ENCODE peak calls at places on chromosome 18, in six cellular contexts. One of them, this sample, is unnamed.

GRCh38 chr18:50857694-50858093 is 21.2 kb upstream of the ME2 start:
- DNase-seq in BE2C: no peak
- DNase-seq in left ventricle myocardium inferior: no peak
- DNase-seq in pancreas: no peak
- DNase-seq in AG09309: no peak
- DNase-seq in astrocyte of the spinal cord: no peak
- DNase-seq in this sample: no peak

GRCh38 chr18:78713726-78714125 is 265.9 kb upstream of the SALL3 start:
- DNase-seq in BE2C: no peak
- DNase-seq in left ventricle myocardium inferior: no peak
- DNase-seq in pancreas: no peak
- DNase-seq in AG09309: no peak
- DNase-seq in astrocyte of the spinal cord: no peak
- DNase-seq in this sample: no peak

GRCh38 chr18:3323900-3324299 is 62.0 kb downstream of the MYL12B start:
- DNase-seq in BE2C: no peak
- DNase-seq in left ventricle myocardium inferior: no peak
- DNase-seq in pancreas: no peak
- DNase-seq in AG09309: no peak
- DNase-seq in astrocyte of the spinal cord: peak
- DNase-seq in this sample: peak

GRCh38 chr18:59718108-59719057 is 21.2 kb upstream of the CCBE1 start:
- DNase-seq in BE2C: peak
- DNase-seq in left ventricle myocardium inferior: no peak
- DNase-seq in pancreas: no peak
- DNase-seq in AG09309: peak
- DNase-seq in astrocyte of the spinal cord: peak
- DNase-seq in this sample: peak

GRCh38 chr18:63071566-63072175 is 247.9 kb downstream of the BCL2 start:
- DNase-seq in BE2C: no peak
- DNase-seq in left ventricle myocardium inferior: no peak
- DNase-seq in pancreas: no peak
- DNase-seq in AG09309: no peak
- DNase-seq in astrocyte of the spinal cord: no peak
- DNase-seq in this sample: no peak

GRCh38 chr18:78895207-78896001 is 84.2 kb upstream of the SALL3 start:
- DNase-seq in BE2C: no peak
- DNase-seq in left ventricle myocardium inferior: no peak
- DNase-seq in pancreas: no peak
- DNase-seq in AG09309: no peak
- DNase-seq in astrocyte of the spinal cord: no peak
- DNase-seq in this sample: no peak

GRCh38 chr18:58005036-58005435 is 39.0 kb upstream of the NEDD4L start:
- DNase-seq in BE2C: no peak
- DNase-seq in left ventricle myocardium inferior: no peak
- DNase-seq in pancreas: no peak
- DNase-seq in AG09309: no peak
- DNase-seq in astrocyte of the spinal cord: peak
- DNase-seq in this sample: peak

GRCh38 chr18:22346968-22347611 is 70.6 kb downstream of the CTAGE1 start:
- DNase-seq in BE2C: no peak
- DNase-seq in left ventricle myocardium inferior: peak
- DNase-seq in pancreas: peak
- DNase-seq in AG09309: no peak
- DNase-seq in astrocyte of the spinal cord: no peak
- DNase-seq in this sample: no peak

GRCh38 chr18:23949863-23950262 is 64.7 kb upstream of the TTC39C start:
- DNase-seq in BE2C: no peak
- DNase-seq in left ventricle myocardium inferior: no peak
- DNase-seq in pancreas: no peak
- DNase-seq in AG09309: no peak
- DNase-seq in astrocyte of the spinal cord: no peak
- DNase-seq in this sample: no peak

GRCh38 chr18:12726774-12727550 is 24.1 kb downstream of the PSMG2 start:
- DNase-seq in BE2C: peak
- DNase-seq in left ventricle myocardium inferior: no peak
- DNase-seq in pancreas: no peak
- DNase-seq in AG09309: no peak
- DNase-seq in astrocyte of the spinal cord: peak
- DNase-seq in this sample: peak

GRCh38 chr18:63848159-63848558 is 39.3 kb upstream of the SERPINB2 start:
- DNase-seq in BE2C: peak
- DNase-seq in left ventricle myocardium inferior: no peak
- DNase-seq in pancreas: no peak
- DNase-seq in AG09309: peak
- DNase-seq in astrocyte of the spinal cord: peak
- DNase-seq in this sample: peak

DNA sequence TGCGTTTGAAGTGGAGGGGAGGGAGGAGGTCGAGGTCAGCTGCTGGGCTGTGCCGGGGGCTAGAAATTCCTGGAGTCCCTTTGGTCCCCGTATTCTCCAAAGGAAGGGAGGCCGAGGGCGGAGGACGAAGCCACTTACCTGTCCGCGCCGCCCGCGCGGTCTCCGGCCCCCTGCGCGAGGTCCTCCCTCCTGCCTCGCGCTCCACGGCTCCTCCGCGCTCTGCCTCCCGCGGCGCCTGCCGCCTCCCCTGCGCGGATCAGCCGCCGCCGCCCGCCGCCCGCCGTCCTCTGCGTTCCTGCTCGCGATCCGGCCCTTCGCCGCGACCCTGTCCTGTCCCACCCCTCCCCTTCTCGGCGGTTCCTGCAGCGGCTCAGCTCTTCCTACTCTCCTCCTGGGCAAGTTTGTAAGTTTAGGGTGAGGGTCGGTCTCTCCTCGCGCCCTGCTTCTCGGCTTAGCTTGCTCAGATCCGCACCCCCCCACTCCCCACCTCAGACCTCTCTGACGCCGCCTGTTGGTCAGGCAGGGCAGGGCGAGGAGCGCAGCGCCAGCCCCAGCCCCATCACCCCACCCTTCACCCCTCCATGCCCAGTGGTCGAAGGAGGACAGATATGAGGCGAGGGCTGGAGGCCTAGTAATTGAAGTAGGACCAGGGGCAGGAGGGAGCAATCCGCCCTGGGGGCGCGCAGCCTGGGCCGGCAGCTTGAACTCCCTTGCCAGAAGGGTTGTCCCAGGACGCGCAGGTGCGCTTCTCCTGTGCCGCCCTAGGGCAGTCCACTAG is 9.7 kb upstream of the SKOR2 start:
- DNase-seq in BE2C: no peak
- DNase-seq in left ventricle myocardium inferior: no peak
- DNase-seq in pancreas: peak
- DNase-seq in AG09309: no peak
- DNase-seq in astrocyte of the spinal cord: no peak
- DNase-seq in this sample: no peak
- H3K4me3 ChIP-seq in BE2C: no peak
- H3K4me3 ChIP-seq in left ventricle myocardium inferior: no peak
- H3K4me3 ChIP-seq in pancreas: no peak
- H3K4me3 ChIP-seq in AG09309: no peak
- H3K4me3 ChIP-seq in astrocyte of the spinal cord: no peak
- H3K4me3 ChIP-seq in this sample: no peak

GRCh38 chr18:31683968-31684278 is 458 bp downstream of the B4GALT6 start:
- DNase-seq in BE2C: no peak
- DNase-seq in left ventricle myocardium inferior: no peak
- DNase-seq in pancreas: no peak
- DNase-seq in AG09309: no peak
- DNase-seq in astrocyte of the spinal cord: peak
- DNase-seq in this sample: no peak

GRCh38 chr18:31686572-31686971 is 2.2 kb upstream of the B4GALT6 start:
- DNase-seq in BE2C: no peak
- DNase-seq in left ventricle myocardium inferior: no peak
- DNase-seq in pancreas: no peak
- DNase-seq in AG09309: no peak
- DNase-seq in astrocyte of the spinal cord: no peak
- DNase-seq in this sample: no peak

GRCh38 chr18:31687016-31687415 is 2.6 kb upstream of the B4GALT6 start:
- DNase-seq in BE2C: no peak
- DNase-seq in left ventricle myocardium inferior: no peak
- DNase-seq in pancreas: no peak
- DNase-seq in AG09309: no peak
- DNase-seq in astrocyte of the spinal cord: no peak
- DNase-seq in this sample: no peak

GRCh38 chr18:31684279-31685096 is at the start of gene B4GALT6:
- DNase-seq in BE2C: peak
- DNase-seq in left ventricle myocardium inferior: no peak
- DNase-seq in pancreas: peak
- DNase-seq in AG09309: no peak
- DNase-seq in astrocyte of the spinal cord: peak
- DNase-seq in this sample: peak

DNA sequence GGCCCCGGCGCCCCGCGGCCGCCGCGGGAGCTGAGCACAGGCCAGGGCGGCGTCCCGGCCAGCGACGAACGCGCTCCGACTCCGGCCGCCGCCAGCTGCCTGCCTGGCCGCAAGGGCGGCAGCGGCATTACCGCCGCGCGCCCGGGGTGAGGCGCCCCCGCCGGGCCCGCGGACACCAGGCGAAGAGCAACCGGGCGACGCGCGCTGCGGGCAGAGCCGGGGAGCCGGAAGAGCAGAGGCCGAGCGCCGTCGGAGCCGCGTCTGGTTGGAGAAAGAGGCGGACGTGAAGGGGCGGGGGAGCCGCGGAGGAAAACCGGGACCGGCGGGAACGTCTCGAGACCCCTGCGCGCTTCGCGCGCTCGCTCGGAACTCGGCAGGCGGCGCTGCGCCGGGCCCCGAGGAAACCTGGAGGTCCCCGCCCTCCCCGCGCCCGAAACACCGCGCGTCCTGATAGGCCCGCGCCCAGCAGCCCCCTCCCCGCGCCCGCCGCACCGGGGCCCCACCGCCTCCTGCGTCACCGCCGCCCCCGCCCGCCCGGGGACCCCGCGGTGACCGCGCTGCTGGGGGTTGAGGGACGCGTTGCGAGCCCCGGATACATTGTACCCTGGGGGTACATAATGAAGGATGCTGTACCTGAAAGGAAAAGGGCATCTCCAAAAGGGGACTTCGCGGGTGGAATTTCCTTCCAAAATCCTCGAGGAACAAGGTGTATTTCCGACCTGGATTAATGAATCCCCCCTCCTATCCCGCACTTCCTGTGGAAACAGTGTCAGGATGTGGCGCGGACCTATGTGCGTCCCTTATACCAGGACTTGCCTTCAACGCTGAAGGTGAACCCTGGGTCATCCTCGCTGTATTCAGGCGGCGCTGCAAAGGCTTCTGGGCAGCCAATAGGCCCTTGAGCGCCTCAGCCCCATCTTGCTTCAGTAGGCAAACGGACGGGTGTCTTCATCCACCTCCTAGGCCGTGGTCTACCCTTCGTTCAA is 1.0 kb upstream of the B4GALT6 start:
- DNase-seq in BE2C: peak
- DNase-seq in left ventricle myocardium inferior: peak
- DNase-seq in pancreas: peak
- DNase-seq in AG09309: no peak
- DNase-seq in astrocyte of the spinal cord: peak
- DNase-seq in this sample: peak
- H3K4me3 ChIP-seq in BE2C: peak
- H3K4me3 ChIP-seq in left ventricle myocardium inferior: peak
- H3K4me3 ChIP-seq in pancreas: peak
- H3K4me3 ChIP-seq in AG09309: peak
- H3K4me3 ChIP-seq in astrocyte of the spinal cord: peak
- H3K4me3 ChIP-seq in this sample: peak

GRCh38 chr18:31943895-31944816 is 1.2 kb upstream of the TRAPPC8 start:
- DNase-seq in BE2C: no peak
- DNase-seq in left ventricle myocardium inferior: no peak
- DNase-seq in pancreas: no peak
- DNase-seq in AG09309: no peak
- DNase-seq in astrocyte of the spinal cord: no peak
- DNase-seq in this sample: no peak

GRCh38 chr18:31941010-31941809 is 1.7 kb downstream of the TRAPPC8 start:
- DNase-seq in BE2C: no peak
- DNase-seq in left ventricle myocardium inferior: no peak
- DNase-seq in pancreas: no peak
- DNase-seq in AG09309: no peak
- DNase-seq in astrocyte of the spinal cord: no peak
- DNase-seq in this sample: no peak

GRCh38 chr18:31946305-31947046 is 3.5 kb upstream of the TRAPPC8 start:
- DNase-seq in BE2C: no peak
- DNase-seq in left ventricle myocardium inferior: no peak
- DNase-seq in pancreas: no peak
- DNase-seq in AG09309: no peak
- DNase-seq in astrocyte of the spinal cord: no peak
- DNase-seq in this sample: no peak

GRCh38 chr18:31942301-31942998 is 478 bp downstream of the TRAPPC8 start:
- DNase-seq in BE2C: peak
- DNase-seq in left ventricle myocardium inferior: no peak
- DNase-seq in pancreas: peak
- DNase-seq in AG09309: no peak
- DNase-seq in astrocyte of the spinal cord: peak
- DNase-seq in this sample: peak

DNA sequence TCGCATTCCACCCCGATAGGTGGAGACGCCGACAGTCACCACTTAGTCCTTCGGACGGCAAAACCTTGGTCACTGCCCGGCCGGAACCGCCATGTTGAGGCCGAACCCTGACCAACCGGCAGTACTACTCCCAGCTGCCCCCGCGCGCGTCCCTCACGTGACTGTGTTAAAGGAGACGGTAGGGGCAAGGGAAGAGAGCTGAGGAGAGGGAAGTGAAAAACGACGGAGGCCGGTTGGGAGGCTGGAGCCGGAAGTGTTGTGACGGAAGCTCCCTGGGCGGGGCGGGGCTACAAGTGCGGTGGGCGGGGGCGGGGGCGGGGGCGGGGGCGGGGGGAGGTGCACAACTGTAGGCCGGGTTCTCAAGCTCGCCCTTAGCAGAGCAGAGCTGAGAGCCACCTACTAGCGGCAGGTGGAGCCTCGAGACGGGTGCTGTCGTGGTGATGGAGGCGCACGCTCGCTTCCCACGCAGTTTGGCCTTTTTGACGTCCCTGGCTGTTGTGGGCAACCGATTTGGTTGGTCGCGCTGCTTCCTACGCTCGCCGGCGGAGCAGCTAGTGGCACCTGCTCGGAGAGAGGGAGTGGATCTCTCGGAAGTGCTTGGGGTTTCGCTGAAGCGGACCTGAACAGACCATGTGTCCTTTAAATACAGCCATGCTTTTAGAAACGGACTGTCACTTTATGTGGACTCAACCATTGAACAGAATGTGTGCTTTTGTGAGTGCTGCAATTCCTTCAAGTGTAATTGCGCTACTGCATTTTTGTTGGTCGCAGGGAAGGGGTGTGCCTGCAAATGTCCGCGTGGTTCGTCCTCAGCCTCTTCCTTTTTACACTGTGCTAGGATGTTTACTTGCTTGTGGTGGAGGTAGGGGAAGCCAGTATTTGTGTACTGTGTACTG is at the start of gene TRAPPC8:
- DNase-seq in BE2C: peak
- DNase-seq in left ventricle myocardium inferior: peak
- DNase-seq in pancreas: peak
- DNase-seq in AG09309: peak
- DNase-seq in astrocyte of the spinal cord: peak
- DNase-seq in this sample: peak
- H3K4me3 ChIP-seq in BE2C: peak
- H3K4me3 ChIP-seq in left ventricle myocardium inferior: peak
- H3K4me3 ChIP-seq in pancreas: peak
- H3K4me3 ChIP-seq in AG09309: peak
- H3K4me3 ChIP-seq in astrocyte of the spinal cord: peak
- H3K4me3 ChIP-seq in this sample: peak

DNA sequence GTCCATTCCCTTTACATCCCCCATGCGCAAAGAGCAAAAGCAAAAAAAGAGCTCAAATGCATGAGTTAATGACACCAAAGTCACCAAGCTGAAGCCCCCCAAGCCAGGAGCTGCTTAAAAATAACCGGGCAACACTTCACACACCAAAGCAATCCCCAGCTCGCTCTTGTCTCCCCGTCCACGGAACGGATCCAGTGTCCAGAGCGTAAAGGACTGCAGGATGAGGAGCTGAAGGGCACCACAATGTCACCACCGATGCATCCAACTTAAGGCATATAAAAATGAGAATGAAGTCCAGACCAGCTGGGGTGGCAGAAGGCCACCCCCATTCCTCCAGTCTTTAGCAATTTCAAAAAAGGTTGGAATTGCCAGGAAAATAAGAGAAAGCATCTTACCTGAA is 8.7 kb downstream of the SMAD7 start:
- DNase-seq in BE2C: no peak
- DNase-seq in left ventricle myocardium inferior: no peak
- DNase-seq in pancreas: no peak
- DNase-seq in AG09309: no peak
- DNase-seq in astrocyte of the spinal cord: no peak
- DNase-seq in this sample: no peak
- H3K4me3 ChIP-seq in BE2C: no peak
- H3K4me3 ChIP-seq in left ventricle myocardium inferior: peak
- H3K4me3 ChIP-seq in pancreas: peak
- H3K4me3 ChIP-seq in AG09309: peak
- H3K4me3 ChIP-seq in astrocyte of the spinal cord: no peak
- H3K4me3 ChIP-seq in this sample: no peak